ENCODE peak calls at places on chromosomes 1 and 21, in four cellular contexts. U is GM19239; N is stimulated activated CD4-positive, alpha-beta T cell treated with anti-CD3 and anti-CD28 coated beads, Interleukin-1b, Interleukin-23, amount 100 ng/mL, for 1 hour; K is NCI-H1105 treated with DMSO at 0.1 percent for 48 hours. R is an unnamed sample.
A peak's percentile ranks its signal among the peaks of the same experiment; 100 is the strongest.

GRCh38 chr1:18922848-18923475 is 20.6 kb upstream of the ALDH4A1 start:
- DNase-seq in U (no peak), N (no peak), K (peak; percentile 71), R (no peak)

GRCh38 chr1:228224198-228225164 is 16.6 kb downstream of the OBSCN start:
- DNase-seq in U (no peak), N (no peak), K (no peak), R (no peak)

GRCh38 chr1:229716064-229716463 is 90.0 kb downstream of the URB2 start:
- DNase-seq in U (no peak), N (no peak), K (no peak), R (no peak)

GRCh38 chr21:37266515-37267221 is 466 bp downstream of the VPS26C start:
- DNase-seq in U (no peak), N (no peak), K (peak; percentile 77), R (no peak)

GRCh38 chr1:113388621-113389355 is 1.5 kb upstream of the MAGI3 start:
- DNase-seq in U (no peak), N (no peak), K (no peak), R (no peak)

GRCh38 chr1:232558974-232559373 is 71.0 kb downstream of the SIPA1L2 start:
- DNase-seq in U (no peak), N (no peak), K (no peak), R (no peak)

GRCh38 chr1:48093147-48093546 is 96.0 kb upstream of the TRABD2B start:
- DNase-seq in U (no peak), N (no peak), K (no peak), R (no peak)

GRCh38 chr1:101153692-101154091 is 83.1 kb upstream of the S1PR1 start:
- DNase-seq in U (no peak), N (no peak), K (no peak), R (no peak)

GRCh38 chr21:28186604-28187003 is 806.1 kb downstream of the LTN1 start:
- DNase-seq in U (no peak), N (no peak), K (no peak), R (no peak)

GRCh38 chr1:51293898-51294515 is 36.4 kb downstream of the TTC39A start:
- DNase-seq in U (no peak), N (no peak), K (no peak), R (no peak)

GRCh38 chr1:202836616-202837403 is 26.1 kb downstream of the PCAT6 start:
- DNase-seq in U (no peak), N (no peak), K (no peak), R (no peak)

GRCh38 chr1:79899914-79900313 is 893.4 kb upstream of the ADGRL4 start:
- DNase-seq in U (no peak), N (no peak), K (no peak), R (no peak)

GRCh38 chr1:180154325-180155201 is at the start of gene QSOX1:
- DNase-seq in U (peak; percentile 98), N (peak; percentile 71), K (peak; percentile 82), R (peak; percentile 77)

R was measured in GOT3.